ENCODE peak calls at places on chromosomes 7 and 10, in eight cellular contexts. K is esophagus muscularis mucosa, S is spleen, B is left ventricle myocardium inferior, X is tibial artery, H is upper lobe of right lung, R is PC-3, U is hepatocyte. T is an unnamed sample.
A peak's percentile ranks its signal among the peaks of the same experiment; 100 is the strongest.

GRCh38 chr10:4283841-4284610 is 499.0 kb upstream of the KLF6 start:
- DNase-seq in K (peak; percentile 92), S (no peak), B (peak; percentile 69), X (peak; percentile 82), H (no peak), R (no peak), U (no peak), T (no peak)

GRCh38 chr7:115748123-115748738 is 282.3 kb downstream of the TFEC start:
- DNase-seq in K (no peak), S (no peak), B (no peak), X (no peak), H (no peak), R (peak; percentile 44), U (peak; percentile 17), T (peak; percentile 40)

GRCh38 chr7:8434290-8435002 is 1.0 kb downstream of the NXPH1 start:
- DNase-seq in K (no peak), S (peak; percentile 40), B (no peak), X (no peak), H (no peak), R (no peak), U (no peak), T (no peak)

GRCh38 chr7:21996641-21997040 is 50.9 kb upstream of the CDCA7L start:
- DNase-seq in K (no peak), S (no peak), B (no peak), X (no peak), H (no peak), R (peak; percentile 21), U (no peak), T (no peak)

GRCh38 chr10:131946880-131947279 is 34.8 kb downstream of the BNIP3 start:
- DNase-seq in K (no peak), S (peak; percentile 47), B (no peak), X (no peak), H (peak; percentile 42), R (peak; percentile 60), U (no peak), T (no peak)

GRCh38 chr7:17941171-17941490 is 837 bp upstream of the SNX13 start:
- DNase-seq in K (no peak), S (no peak), B (no peak), X (no peak), H (no peak), R (peak; percentile 32), U (peak; percentile 40), T (no peak)

GRCh38 chr10:70115948-70116682 is 16.5 kb downstream of the AIFM2 start:
- DNase-seq in K (no peak), S (peak; percentile 76), B (peak; percentile 27), X (peak; percentile 51), H (no peak), R (peak; percentile 86), U (peak; percentile 68), T (peak; percentile 76)

GRCh38 chr7:102890292-102890970 is 22.4 kb upstream of the LRRC17 start:
- DNase-seq in K (no peak), S (no peak), B (no peak), X (no peak), H (no peak), R (peak; percentile 36), U (peak; percentile 35), T (no peak)

GRCh38 chr10:133196221-133196920 is 33.6 kb upstream of the UTF1 start:
- DNase-seq in K (no peak), S (no peak), B (no peak), X (no peak), H (no peak), R (no peak), U (no peak), T (no peak)

GRCh38 chr7:102935450-102936110 is 22.8 kb downstream of the LRRC17 start:
- DNase-seq in K (no peak), S (no peak), B (no peak), X (no peak), H (no peak), R (no peak), U (no peak), T (no peak)

GRCh38 chr7:22563115-22563514 is 63.1 kb upstream of the STEAP1B start:
- DNase-seq in K (peak; percentile 87), S (no peak), B (no peak), X (no peak), H (no peak), R (no peak), U (peak; percentile 53), T (peak; percentile 37)

GRCh38 chr7:134547738-134548054 is 1.2 kb upstream of the AKR1B15 start:
- DNase-seq in K (no peak), S (no peak), B (peak; percentile 62), X (peak; percentile 84), H (peak; percentile 76), R (peak; percentile 74), U (peak; percentile 85), T (no peak)

GRCh38 chr7:134750083-134751062 is 29.1 kb upstream of the CALD1 start:
- DNase-seq in K (no peak), S (no peak), B (no peak), X (peak; percentile 52), H (no peak), R (peak; percentile 44), U (peak; percentile 32), T (peak; percentile 68)

GRCh38 chr10:74177140-74177677 is 26.2 kb downstream of the ADK start:
- DNase-seq in K (no peak), S (peak; percentile 88), B (no peak), X (no peak), H (peak; percentile 79), R (peak; percentile 98), U (peak; percentile 78), T (peak; percentile 76)

GRCh38 chr7:157419030-157419293 is 82.2 kb downstream of the DNAJB6 start:
- DNase-seq in K (no peak), S (no peak), B (no peak), X (no peak), H (no peak), R (no peak), U (no peak), T (no peak)

GRCh38 chr7:98869001-98869373 is 827 bp downstream of the TMEM130 start:
- DNase-seq in K (no peak), S (peak; percentile 47), B (no peak), X (no peak), H (no peak), R (no peak), U (no peak), T (no peak)

GRCh38 chr10:72665925-72666324 is 26.0 kb upstream of the MCU start:
- DNase-seq in K (no peak), S (no peak), B (no peak), X (no peak), H (no peak), R (peak; percentile 57), U (no peak), T (no peak)

GRCh38 chr10:52424343-52424742 is 110.3 kb downstream of the DKK1 start:
- DNase-seq in K (no peak), S (no peak), B (no peak), X (no peak), H (no peak), R (no peak), U (no peak), T (no peak)

GRCh38 chr10:31620236-31621151 is 301.5 kb downstream of the ZEB1 start:
- DNase-seq in K (no peak), S (peak; percentile 72), B (peak; percentile 83), X (peak; percentile 81), H (no peak), R (no peak), U (no peak), T (no peak)

GRCh38 chr7:148303295-148304013 is 287.1 kb upstream of the C7orf33 start:
- DNase-seq in K (no peak), S (no peak), B (peak; percentile 84), X (peak; percentile 82), H (no peak), R (peak; percentile 83), U (peak; percentile 80), T (no peak)

GRCh38 chr10:119807960-119808697 is 64.5 kb downstream of the MCMBP start:
- DNase-seq in K (peak; percentile 53), S (no peak), B (no peak), X (no peak), H (no peak), R (no peak), U (no peak), T (no peak)

GRCh38 chr10:121244791-121245190 is 353.5 kb downstream of the FGFR2 start:
- DNase-seq in K (peak; percentile 29), S (no peak), B (no peak), X (no peak), H (no peak), R (no peak), U (no peak), T (no peak)

GRCh38 chr7:158777793-158778192 is 51.5 kb downstream of the ESYT2 start:
- DNase-seq in K (no peak), S (no peak), B (no peak), X (no peak), H (no peak), R (no peak), U (no peak), T (no peak)

GRCh38 chr10:88256013-88256680 is 327.0 kb downstream of the RNLS start:
- DNase-seq in K (peak; percentile 91), S (no peak), B (peak; percentile 73), X (peak; percentile 67), H (no peak), R (no peak), U (no peak), T (no peak)

GRCh38 chr7:7732566-7733290 is 14.3 kb upstream of the RPA3 start:
- DNase-seq in K (no peak), S (no peak), B (no peak), X (no peak), H (no peak), R (peak; percentile 42), U (no peak), T (no peak)

GRCh38 chr10:58570307-58570723 is 57.6 kb downstream of the BICC1 start:
- DNase-seq in K (no peak), S (no peak), B (no peak), X (peak; percentile 50), H (no peak), R (no peak), U (no peak), T (no peak)

GRCh38 chr10:78950656-78951587 is 117.8 kb upstream of the ZMIZ1 start:
- DNase-seq in K (no peak), S (no peak), B (no peak), X (no peak), H (no peak), R (no peak), U (no peak), T (no peak)

GRCh38 chr7:1322240-1323110 is 89.8 kb downstream of the UNCX start:
- DNase-seq in K (no peak), S (peak; percentile 55), B (no peak), X (no peak), H (no peak), R (no peak), U (no peak), T (no peak)
- H3K27me3 ChIP-seq in K (peaks cover 88% of the 10 kb centered on the region), S (peaks cover 46% of the 10 kb centered on the region), B (peaks cover 86% of the 10 kb centered on the region), X (peaks cover 80% of the 10 kb centered on the region), H (peaks cover 59% of the 10 kb centered on the region), R (peaks cover 32% of the 10 kb centered on the region), U (no peaks in the 10 kb centered on the region), T (no peaks in the 10 kb centered on the region)

GRCh38 chr7:113405296-113406056 is 287.1 kb upstream of the SMIM30 start:
- DNase-seq in K (no peak), S (no peak), B (no peak), X (no peak), H (no peak), R (no peak), U (no peak), T (no peak)
- TF ChIP-seq CTCF in K (no peak), S (no peak), B (no peak), X (no peak), H (no peak), R (no peak), U (no peak), T (no peak)

GRCh38 chr10:110203500-110204455 is 3.6 kb upstream of the MXI1 start:
- DNase-seq in K (peak; percentile 57), S (no peak), B (no peak), X (no peak), H (no peak), R (no peak), U (peak; percentile 75), T (peak; percentile 63)
- H3K27me3 ChIP-seq in K (no peaks in the 10 kb centered on the region), S (no peaks in the 10 kb centered on the region), B (no peaks in the 10 kb centered on the region), X (no peaks in the 10 kb centered on the region), H (no peaks in the 10 kb centered on the region), R (no peaks in the 10 kb centered on the region), U (no peaks in the 10 kb centered on the region), T (no peaks in the 10 kb centered on the region)

GRCh38 chr10:62818426-62819011 is 2.4 kb upstream of the EGR2 start:
- DNase-seq in K (no peak), S (peak; percentile 89), B (no peak), X (no peak), H (peak; percentile 85), R (peak; percentile 78), U (peak; percentile 59), T (no peak)
- TF ChIP-seq CTCF in K (no peak), S (no peak), B (no peak), X (no peak), H (no peak), R (peak; percentile 62), U (peak; percentile 6), T (no peak)